ENCODE peak calls at places on chromosomes 3 and 15, in four cellular contexts. E is stimulated activated CD4-positive, alpha-beta T cell treated with anti-CD3 and anti-CD28 coated beads, Interleukin-12 subunit alpha, Interleukin-12 subunit beta, amount 100 ng/mL, for 24 hours; L is NCI-H748 treated with DMSO at 0.1 percent for 48 hours; A is AG04450. C is an unnamed sample.

GRCh38 chr3:98765721-98766120 is 2.6 kb downstream of the ST3GAL6 start:
- DNase-seq in E (no peak), L (no peak), A (no peak), C (no peak)

GRCh38 chr3:85110393-85110792 is 151.6 kb downstream of the CADM2 start:
- DNase-seq in E (no peak), L (no peak), A (no peak), C (no peak)

GRCh38 chr3:129577925-129578742 is 28.3 kb downstream of the PLXND1 start:
- DNase-seq in E (no peak), L (no peak), A (no peak), C (peak; percentile 85)

GRCh38 chr15:89052474-89052873 is 35.8 kb upstream of the ABHD2 start:
- DNase-seq in E (no peak), L (no peak), A (peak; percentile 83), C (no peak)

GRCh38 chr3:47974974-47975470 is 41.2 kb downstream of the MAP4 start:
- DNase-seq in E (no peak), L (no peak), A (no peak), C (no peak)

GRCh38 chr3:12961007-12961725 is 112.1 kb downstream of the IQSEC1 start:
- DNase-seq in E (no peak), L (no peak), A (no peak), C (no peak)

GRCh38 chr3:16900779-16901440 is 16.2 kb downstream of the PLCL2 start:
- DNase-seq in E (no peak), L (no peak), A (no peak), C (no peak)

GRCh38 chr3:123286308-123287023 is 84.7 kb downstream of the SEC22A start:
- DNase-seq in E (peak; percentile 32), L (no peak), A (peak; percentile 32), C (peak; percentile 50)

GRCh38 chr3:3038201-3038991 is 71.8 kb downstream of the IL5RA start:
- DNase-seq in E (no peak), L (no peak), A (no peak), C (no peak)

GRCh38 chr3:194556086-194557056 is 69.6 kb upstream of the ATP13A3 start:
- DNase-seq in E (peak; percentile 7), L (no peak), A (no peak), C (no peak)

GRCh38 chr15:99712415-99712814 is 20.8 kb downstream of the LYSMD4 start:
- DNase-seq in E (no peak), L (no peak), A (no peak), C (no peak)

GRCh38 chr3:89867286-89867685 is 759.9 kb downstream of the EPHA3 start:
- DNase-seq in E (no peak), L (no peak), A (no peak), C (no peak)

GRCh38 chr3:114178770-114179368 is at the start of gene DRD3:
- DNase-seq in E (no peak), L (no peak), A (peak; percentile 7), C (no peak)